ENCODE peak calls at places on chromosomes 12 and 14, in eight cellular contexts. One of them, this sample, is unnamed.

GRCh38 chr12:5884846-5885245 is 60.2 kb downstream of the ANO2 start:
- DNase-seq in aorta: no peak
- DNase-seq in activated naive CD8-positive, alpha-beta T cell treated with anti-CD3 and anti-CD28 coated beads for 36 hours: no peak
- DNase-seq in upper lobe of right lung: no peak
- DNase-seq in effector memory CD4-positive, alpha-beta T cell: no peak
- DNase-seq in T-cell: no peak
- DNase-seq in DMS153: no peak
- DNase-seq in HEK293T: no peak
- DNase-seq in this sample: no peak

GRCh38 chr14:54133896-54134295 is 177.3 kb upstream of the BMP4 start:
- DNase-seq in HEK293T: no peak
- DNase-seq in DMS153: no peak
- DNase-seq in T-cell: no peak
- DNase-seq in effector memory CD4-positive, alpha-beta T cell: no peak
- DNase-seq in aorta: no peak
- DNase-seq in upper lobe of right lung: no peak
- DNase-seq in activated naive CD8-positive, alpha-beta T cell treated with anti-CD3 and anti-CD28 coated beads for 36 hours: no peak
- DNase-seq in this sample: no peak

GRCh38 chr14:23061995-23062394 is 4.7 kb upstream of the CDH24 start:
- DNase-seq in effector memory CD4-positive, alpha-beta T cell: no peak
- DNase-seq in HEK293T: no peak
- DNase-seq in aorta: peak
- DNase-seq in activated naive CD8-positive, alpha-beta T cell treated with anti-CD3 and anti-CD28 coated beads for 36 hours: no peak
- DNase-seq in DMS153: no peak
- DNase-seq in upper lobe of right lung: no peak
- DNase-seq in T-cell: no peak
- DNase-seq in this sample: no peak

GRCh38 chr14:90755661-90756304 is 60.4 kb downstream of the TTC7B start:
- DNase-seq in T-cell: no peak
- DNase-seq in effector memory CD4-positive, alpha-beta T cell: no peak
- DNase-seq in activated naive CD8-positive, alpha-beta T cell treated with anti-CD3 and anti-CD28 coated beads for 36 hours: no peak
- DNase-seq in HEK293T: no peak
- DNase-seq in DMS153: no peak
- DNase-seq in upper lobe of right lung: no peak
- DNase-seq in aorta: no peak
- DNase-seq in this sample: no peak

GRCh38 chr14:50116986-50117385 is 614 bp upstream of the VCPKMT start:
- DNase-seq in T-cell: no peak
- DNase-seq in aorta: no peak
- DNase-seq in HEK293T: no peak
- DNase-seq in effector memory CD4-positive, alpha-beta T cell: no peak
- DNase-seq in activated naive CD8-positive, alpha-beta T cell treated with anti-CD3 and anti-CD28 coated beads for 36 hours: no peak
- DNase-seq in upper lobe of right lung: no peak
- DNase-seq in DMS153: no peak
- DNase-seq in this sample: no peak

GRCh38 chr12:31431721-31432120 is 105.8 kb upstream of the SINHCAF start:
- DNase-seq in activated naive CD8-positive, alpha-beta T cell treated with anti-CD3 and anti-CD28 coated beads for 36 hours: no peak
- DNase-seq in aorta: no peak
- DNase-seq in HEK293T: no peak
- DNase-seq in effector memory CD4-positive, alpha-beta T cell: no peak
- DNase-seq in T-cell: no peak
- DNase-seq in upper lobe of right lung: no peak
- DNase-seq in DMS153: no peak
- DNase-seq in this sample: no peak

GRCh38 chr14:53528114-53528513 is 375.0 kb upstream of the DDHD1 start:
- DNase-seq in effector memory CD4-positive, alpha-beta T cell: no peak
- DNase-seq in T-cell: no peak
- DNase-seq in upper lobe of right lung: no peak
- DNase-seq in activated naive CD8-positive, alpha-beta T cell treated with anti-CD3 and anti-CD28 coated beads for 36 hours: no peak
- DNase-seq in aorta: no peak
- DNase-seq in DMS153: no peak
- DNase-seq in HEK293T: no peak
- DNase-seq in this sample: no peak

GRCh38 chr12:58540480-58541299 is 379.6 kb downstream of the LRIG3 start:
- DNase-seq in HEK293T: peak
- DNase-seq in T-cell: no peak
- DNase-seq in effector memory CD4-positive, alpha-beta T cell: no peak
- DNase-seq in aorta: peak
- DNase-seq in DMS153: peak
- DNase-seq in upper lobe of right lung: peak
- DNase-seq in activated naive CD8-positive, alpha-beta T cell treated with anti-CD3 and anti-CD28 coated beads for 36 hours: peak
- DNase-seq in this sample: peak